ENCODE peak calls at places on chromosomes 13 and 19, in five cellular contexts. T is Calu3, D is AG04450, L is NCI-H1048, O is right cardiac atrium. Y is an unnamed sample.

GRCh38 chr13:112791662-112792440 is 102.0 kb downstream of the ATP11A start:
- DNase-seq in T (no peak), D (no peak), L (no peak), O (no peak), Y (no peak)

GRCh38 chr13:102799544-102800144 is 725 bp downstream of the BIVM start:
- DNase-seq in T (no peak), D (no peak), L (no peak), O (peak), Y (peak)

GRCh38 chr13:99380921-99381645 is 73.9 kb upstream of the GPR183 start:
- DNase-seq in T (no peak), D (no peak), L (no peak), O (no peak), Y (no peak)

GRCh38 chr19:29475469-29475868 is 50.3 kb upstream of the VSTM2B start:
- DNase-seq in T (no peak), D (no peak), L (no peak), O (no peak), Y (no peak)

GRCh38 chr19:40717880-40718773 is 1.2 kb downstream of the ITPKC start:
- DNase-seq in T (peak), D (no peak), L (no peak), O (peak), Y (peak)

GRCh38 chr13:50474094-50474654 is 369.3 kb downstream of the DLEU7 start:
- DNase-seq in T (no peak), D (no peak), L (no peak), O (no peak), Y (no peak)

GRCh38 chr19:18282788-18283141 is 1.3 kb upstream of the JUND start:
- DNase-seq in T (no peak), D (no peak), L (no peak), O (no peak), Y (peak)

GRCh38 chr13:112113851-112114250 is 46.9 kb downstream of the SOX1 start:
- DNase-seq in T (no peak), D (no peak), L (no peak), O (no peak), Y (no peak)

GRCh38 chr13:96967248-96967745 is 27.0 kb downstream of the OXGR1 start:
- DNase-seq in T (no peak), D (no peak), L (peak), O (no peak), Y (no peak)

GRCh38 chr13:24274452-24274971 is 34.9 kb upstream of the C1QTNF9 start:
- DNase-seq in T (no peak), D (peak), L (no peak), O (peak), Y (no peak)

GRCh38 chr19:16593181-16593580 is 21.0 kb upstream of the SLC35E1 start:
- DNase-seq in T (no peak), D (no peak), L (no peak), O (no peak), Y (no peak)

GRCh38 chr13:42102961-42103688 is 54.7 kb downstream of the DGKH start:
- DNase-seq in T (no peak), D (no peak), L (no peak), O (no peak), Y (no peak)

GRCh38 chr13:67438465-67438864 is 208.3 kb upstream of the PCDH9 start:
- DNase-seq in T (no peak), D (no peak), L (no peak), O (no peak), Y (no peak)

GRCh38 chr13:50052478-50052877 is 37.2 kb downstream of the KCNRG start:
- DNase-seq in T (no peak), D (no peak), L (no peak), O (no peak), Y (no peak)

GRCh38 chr19:16073988-16074387 is 2.3 kb upstream of the TPM4 start:
- DNase-seq in T (no peak), D (no peak), L (no peak), O (no peak), Y (no peak)

GRCh38 chr13:33277351-33277750 is 8.2 kb downstream of the STARD13 start:
- DNase-seq in T (no peak), D (no peak), L (no peak), O (no peak), Y (no peak)

GRCh38 chr19:49149652-49150105 is 5.5 kb downstream of the HRC start:
- DNase-seq in T (peak), D (peak), L (peak), O (peak), Y (peak)

GRCh38 chr19:39390460-39390758 is 497 bp downstream of the PAF1 start:
- DNase-seq in T (no peak), D (no peak), L (no peak), O (no peak), Y (peak)

GRCh38 chr19:38562096-38562495 is 55.7 kb downstream of the MAP4K1 start:
- DNase-seq in T (no peak), D (no peak), L (no peak), O (no peak), Y (no peak)

GRCh38 chr13:33787051-33787591 is 30.8 kb upstream of the RFC3 start:
- DNase-seq in T (no peak), D (no peak), L (no peak), O (no peak), Y (no peak)

GRCh38 chr13:51822106-51822840 is 18.3 kb upstream of the DHRS12 start:
- DNase-seq in T (no peak), D (no peak), L (no peak), O (no peak), Y (no peak)

GRCh38 chr13:99982741-99983400 is 1.3 kb downstream of the ZIC2 start:
- DNase-seq in T (no peak), D (no peak), L (no peak), O (no peak), Y (no peak)

GRCh38 chr13:89199138-89199537 is 1528.0 kb downstream of the SLITRK5 start:
- DNase-seq in T (no peak), D (no peak), L (no peak), O (no peak), Y (no peak)

GRCh38 chr19:56837492-56837891 is 3.0 kb downstream of the PEG3 start:
- DNase-seq in T (no peak), D (no peak), L (no peak), O (peak), Y (no peak)

GRCh38 chr19:39736088-39736487 is 1.7 kb downstream of the CLC start:
- DNase-seq in T (no peak), D (no peak), L (no peak), O (no peak), Y (no peak)

GRCh38 chr13:51781246-51782022 is 22.5 kb downstream of the DHRS12 start:
- DNase-seq in T (no peak), D (no peak), L (no peak), O (no peak), Y (peak)

GRCh38 chr19:5290336-5291262 is 50.0 kb downstream of the PTPRS start:
- DNase-seq in T (no peak), D (no peak), L (no peak), O (no peak), Y (no peak)

Y was measured in hepatocyte.